ENCODE peak calls at places on chromosomes 1 and 21, in six cellular contexts. A, B, P, E, J and X are unnamed samples.
A peak's percentile ranks its signal among the peaks of the same experiment; 100 is the strongest.

GRCh38 chr1:33078030-33078591 is 2.8 kb upstream of the AZIN2 start:
- DNase-seq in A (no peak), B (no peak), P (no peak), E (no peak), J (no peak), X (no peak)

GRCh38 chr1:225861834-225862580 is 20.2 kb downstream of the TMEM63A start:
- DNase-seq in A (no peak), B (no peak), P (no peak), E (no peak), J (no peak), X (no peak)

GRCh38 chr1:5888606-5889211 is 103.5 kb downstream of the NPHP4 start:
- DNase-seq in A (peak; percentile 4), B (no peak), P (no peak), E (no peak), J (peak; percentile 4), X (no peak)

GRCh38 chr21:45404726-45405270 is at the start of gene COL18A1:
- DNase-seq in A (peak; percentile 22), B (peak; percentile 42), P (no peak), E (peak; percentile 99), J (no peak), X (peak; percentile 93)

GRCh38 chr1:89938171-89939055 is 56.5 kb upstream of the ZNF326 start:
- DNase-seq in A (peak; percentile 40), B (peak; percentile 48), P (no peak), E (no peak), J (peak; percentile 82), X (no peak)

GRCh38 chr1:58248067-58248466 is 298.5 kb downstream of the OMA1 start:
- DNase-seq in A (no peak), B (no peak), P (no peak), E (no peak), J (no peak), X (no peak)

GRCh38 chr1:196403803-196404690 is 204.2 kb downstream of the KCNT2 start:
- DNase-seq in A (no peak), B (no peak), P (no peak), E (no peak), J (no peak), X (no peak)

GRCh38 chr1:22318279-22318983 is 133.2 kb upstream of the ZBTB40 start:
- DNase-seq in A (no peak), B (no peak), P (no peak), E (no peak), J (no peak), X (peak; percentile 39)

GRCh38 chr1:215079456-215079855 is 3.1 kb upstream of the KCNK2 start:
- DNase-seq in A (no peak), B (peak; percentile 35), P (no peak), E (no peak), J (no peak), X (no peak)

GRCh38 chr1:226185153-226186036 is 1.1 kb downstream of the ACBD3 start:
- DNase-seq in A (no peak), B (peak; percentile 26), P (no peak), E (no peak), J (no peak), X (no peak)

GRCh38 chr21:26389971-26390641 is 183.0 kb downstream of the CYYR1 start:
- DNase-seq in A (peak; percentile 75), B (peak; percentile 21), P (no peak), E (no peak), J (no peak), X (no peak)

GRCh38 chr1:181159451-181160151 is 71.1 kb downstream of the IER5 start:
- DNase-seq in A (no peak), B (peak; percentile 55), P (no peak), E (no peak), J (no peak), X (no peak)

GRCh38 chr1:57440096-57440495 is 16.2 kb upstream of the DAB1 start:
- DNase-seq in A (no peak), B (no peak), P (no peak), E (no peak), J (no peak), X (no peak)

GRCh38 chr1:61055110-61055614 is 27.2 kb upstream of the NFIA start:
- DNase-seq in A (no peak), B (peak; percentile 14), P (no peak), E (no peak), J (no peak), X (no peak)

GRCh38 chr1:13228343-13228781 is 2.4 kb upstream of the PRAMEF18 start:
- DNase-seq in A (peak; percentile 48), B (no peak), P (no peak), E (peak; percentile 19), J (no peak), X (peak; percentile 22)

GRCh38 chr21:28333455-28334108 is 659.1 kb downstream of the LTN1 start:
- DNase-seq in A (no peak), B (peak; percentile 75), P (no peak), E (no peak), J (peak; percentile 13), X (no peak)

GRCh38 chr1:3942416-3943122 is 42.5 kb upstream of the C1orf174 start:
- DNase-seq in A (no peak), B (no peak), P (no peak), E (no peak), J (peak; percentile 78), X (no peak)

GRCh38 chr1:81699234-81699633 is 101.5 kb upstream of the ADGRL2 start:
- DNase-seq in A (peak; percentile 44), B (peak; percentile 80), P (no peak), E (no peak), J (no peak), X (no peak)

GRCh38 chr1:53615101-53615500 is 123.9 kb downstream of the GLIS1 start:
- DNase-seq in A (no peak), B (no peak), P (no peak), E (no peak), J (no peak), X (no peak)

GRCh38 chr1:61428146-61428545 is 296.8 kb downstream of the TM2D1 start:
- DNase-seq in A (no peak), B (no peak), P (no peak), E (no peak), J (no peak), X (no peak)

DNA sequence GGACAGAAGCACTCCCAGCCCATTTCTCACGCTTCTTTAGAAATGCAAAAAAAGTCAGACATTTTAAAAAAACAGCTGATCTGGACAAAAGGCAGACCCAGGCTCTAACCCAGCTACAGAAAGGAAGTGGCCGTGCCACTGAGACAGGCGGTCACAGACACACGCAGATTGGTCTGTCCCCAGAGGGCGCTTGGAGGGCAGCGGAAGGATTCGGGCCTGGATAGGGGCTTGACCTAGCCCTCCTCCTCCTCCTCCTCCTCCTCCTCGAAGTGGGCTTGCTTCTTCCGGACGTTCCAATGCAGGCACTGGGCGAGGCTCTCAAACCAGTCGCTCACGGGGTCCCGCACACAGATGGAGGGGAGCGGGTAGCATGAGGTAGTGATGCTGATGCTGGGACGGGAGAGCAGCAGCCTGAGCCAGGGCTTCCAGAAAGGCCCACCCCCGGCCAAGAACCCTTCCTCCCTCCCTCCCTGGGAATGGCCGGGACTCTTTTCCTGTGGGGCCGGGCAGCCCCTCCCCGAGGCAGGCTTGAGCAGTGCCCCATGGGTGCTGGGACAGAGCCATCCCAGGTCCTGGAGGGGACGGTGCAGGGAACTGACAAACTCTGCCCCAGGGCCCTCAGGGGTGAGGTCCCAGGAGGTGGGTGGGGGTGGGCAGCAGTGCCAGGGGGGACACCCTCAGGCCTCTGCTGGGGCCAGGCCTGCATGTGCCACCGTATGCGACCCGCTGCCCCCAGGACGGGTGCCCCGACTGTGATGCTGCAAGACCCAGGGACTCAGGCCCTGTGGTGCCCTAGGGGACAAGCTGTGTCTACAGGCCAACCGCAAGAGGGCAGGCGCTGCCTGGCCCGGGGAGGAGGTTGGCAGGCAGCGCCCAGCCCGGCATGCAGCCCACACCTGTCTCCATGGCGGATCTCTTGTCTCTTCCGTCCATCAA is 25.3 kb downstream of the NADK start:
- DNase-seq in A (no peak), B (no peak), P (no peak), E (peak; percentile 19), J (no peak), X (no peak)
- TF ChIP-seq BHLHE40 in A (no peak), B (no peak), P (no peak), E (no peak), J (no peak), X (no peak)

GRCh38 chr1:160053548-160054365 is 16.2 kb downstream of the KCNJ10 start:
- DNase-seq in A (no peak), B (no peak), P (no peak), E (no peak), J (peak; percentile 99), X (no peak)
- TF ChIP-seq BHLHE40 in A (no peak), B (no peak), P (no peak), E (no peak), J (no peak), X (no peak)

GRCh38 chr1:169348356-169349036 is 19.1 kb downstream of the NME7 start:
- DNase-seq in A (peak; percentile 65), B (peak; percentile 68), P (peak; percentile 19), E (peak; percentile 27), J (peak; percentile 43), X (peak; percentile 32)
- TF ChIP-seq BHLHE40 in A (no peak), B (no peak), P (no peak), E (no peak), J (no peak), X (no peak)

GRCh38 chr1:218852541-218852940 is 321.1 kb upstream of the LYPLAL1 start:
- DNase-seq in A (no peak), B (no peak), P (no peak), E (no peak), J (no peak), X (no peak)
- TF ChIP-seq BHLHE40 in A (no peak), B (no peak), P (no peak), E (no peak), J (no peak), X (no peak)